ENCODE peak calls at places on chromosomes 12 and 14, in eight cellular contexts. One of them, this sample, is unnamed.

GRCh38 chr12:126663304-126664094 is 1598.3 kb downstream of the AACS start:
- DNase-seq in progenitor cell of endocrine pancreas: no peak
- DNase-seq in A549: peak; percentile 61
- DNase-seq in ovary: no peak
- DNase-seq in choroid plexus epithelial cell: peak; percentile 4
- DNase-seq in SIG-M5: no peak
- DNase-seq in GM04504: no peak
- DNase-seq in stimulated activated CD4-positive, alpha-beta T cell treated with anti-CD3 and anti-CD28 coated beads, Interleukin-15, amount 100 ng/mL, for 1 hour: no peak
- DNase-seq in this sample: peak; percentile 18

GRCh38 chr12:70122804-70123203 is 120.4 kb upstream of the CNOT2 start:
- DNase-seq in progenitor cell of endocrine pancreas: no peak
- DNase-seq in GM04504: no peak
- DNase-seq in SIG-M5: no peak
- DNase-seq in stimulated activated CD4-positive, alpha-beta T cell treated with anti-CD3 and anti-CD28 coated beads, Interleukin-15, amount 100 ng/mL, for 1 hour: no peak
- DNase-seq in A549: no peak
- DNase-seq in ovary: no peak
- DNase-seq in choroid plexus epithelial cell: no peak
- DNase-seq in this sample: no peak

GRCh38 chr12:50788562-50788961 is 24.7 kb downstream of the ATF1 start:
- DNase-seq in stimulated activated CD4-positive, alpha-beta T cell treated with anti-CD3 and anti-CD28 coated beads, Interleukin-15, amount 100 ng/mL, for 1 hour: no peak
- DNase-seq in progenitor cell of endocrine pancreas: no peak
- DNase-seq in GM04504: peak; percentile 53
- DNase-seq in SIG-M5: no peak
- DNase-seq in choroid plexus epithelial cell: peak; percentile 96
- DNase-seq in ovary: no peak
- DNase-seq in A549: no peak
- DNase-seq in this sample: no peak

GRCh38 chr14:77856930-77857329 is 57.0 kb downstream of the ADCK1 start:
- DNase-seq in GM04504: no peak
- DNase-seq in SIG-M5: no peak
- DNase-seq in progenitor cell of endocrine pancreas: no peak
- DNase-seq in stimulated activated CD4-positive, alpha-beta T cell treated with anti-CD3 and anti-CD28 coated beads, Interleukin-15, amount 100 ng/mL, for 1 hour: no peak
- DNase-seq in A549: no peak
- DNase-seq in ovary: no peak
- DNase-seq in choroid plexus epithelial cell: no peak
- DNase-seq in this sample: no peak

GRCh38 chr12:109156586-109156985 is 40.2 kb downstream of the ACACB start:
- DNase-seq in GM04504: no peak
- DNase-seq in ovary: no peak
- DNase-seq in choroid plexus epithelial cell: no peak
- DNase-seq in progenitor cell of endocrine pancreas: no peak
- DNase-seq in stimulated activated CD4-positive, alpha-beta T cell treated with anti-CD3 and anti-CD28 coated beads, Interleukin-15, amount 100 ng/mL, for 1 hour: no peak
- DNase-seq in SIG-M5: no peak
- DNase-seq in A549: no peak
- DNase-seq in this sample: no peak

GRCh38 chr12:47734725-47735480 is 9.6 kb upstream of the ENDOU start:
- DNase-seq in ovary: peak; percentile 67
- DNase-seq in SIG-M5: no peak
- DNase-seq in progenitor cell of endocrine pancreas: no peak
- DNase-seq in A549: no peak
- DNase-seq in choroid plexus epithelial cell: no peak
- DNase-seq in GM04504: no peak
- DNase-seq in stimulated activated CD4-positive, alpha-beta T cell treated with anti-CD3 and anti-CD28 coated beads, Interleukin-15, amount 100 ng/mL, for 1 hour: no peak
- DNase-seq in this sample: no peak

GRCh38 chr12:100128509-100128908 is 14.2 kb downstream of the BLTP3B start:
- DNase-seq in stimulated activated CD4-positive, alpha-beta T cell treated with anti-CD3 and anti-CD28 coated beads, Interleukin-15, amount 100 ng/mL, for 1 hour: no peak
- DNase-seq in A549: peak; percentile 58
- DNase-seq in ovary: no peak
- DNase-seq in SIG-M5: peak; percentile 42
- DNase-seq in choroid plexus epithelial cell: peak; percentile 65
- DNase-seq in progenitor cell of endocrine pancreas: no peak
- DNase-seq in GM04504: no peak
- DNase-seq in this sample: peak; percentile 32

GRCh38 chr12:80187660-80188090 is 88.3 kb downstream of the OTOGL start:
- DNase-seq in A549: no peak
- DNase-seq in choroid plexus epithelial cell: peak; percentile 76
- DNase-seq in GM04504: peak; percentile 24
- DNase-seq in progenitor cell of endocrine pancreas: no peak
- DNase-seq in ovary: peak; percentile 21
- DNase-seq in SIG-M5: no peak
- DNase-seq in stimulated activated CD4-positive, alpha-beta T cell treated with anti-CD3 and anti-CD28 coated beads, Interleukin-15, amount 100 ng/mL, for 1 hour: no peak
- DNase-seq in this sample: no peak

GRCh38 chr14:75467763-75468162 is 39.9 kb downstream of the JDP2 start:
- DNase-seq in A549: no peak
- DNase-seq in SIG-M5: no peak
- DNase-seq in stimulated activated CD4-positive, alpha-beta T cell treated with anti-CD3 and anti-CD28 coated beads, Interleukin-15, amount 100 ng/mL, for 1 hour: no peak
- DNase-seq in ovary: no peak
- DNase-seq in choroid plexus epithelial cell: no peak
- DNase-seq in GM04504: no peak
- DNase-seq in progenitor cell of endocrine pancreas: no peak
- DNase-seq in this sample: no peak

GRCh38 chr14:55125403-55125802 is 3.6 kb upstream of the LGALS3 start:
- DNase-seq in progenitor cell of endocrine pancreas: no peak
- DNase-seq in choroid plexus epithelial cell: no peak
- DNase-seq in GM04504: no peak
- DNase-seq in stimulated activated CD4-positive, alpha-beta T cell treated with anti-CD3 and anti-CD28 coated beads, Interleukin-15, amount 100 ng/mL, for 1 hour: no peak
- DNase-seq in ovary: no peak
- DNase-seq in A549: no peak
- DNase-seq in SIG-M5: no peak
- DNase-seq in this sample: no peak

GRCh38 chr14:60722836-60723217 is 1.3 kb downstream of the SIX4 start:
- DNase-seq in SIG-M5: no peak
- DNase-seq in choroid plexus epithelial cell: peak; percentile 16
- DNase-seq in ovary: peak; percentile 47
- DNase-seq in progenitor cell of endocrine pancreas: peak; percentile 65
- DNase-seq in A549: peak; percentile 7
- DNase-seq in GM04504: no peak
- DNase-seq in stimulated activated CD4-positive, alpha-beta T cell treated with anti-CD3 and anti-CD28 coated beads, Interleukin-15, amount 100 ng/mL, for 1 hour: no peak
- DNase-seq in this sample: no peak

GRCh38 chr12:123131879-123132402 is 18.9 kb downstream of the PITPNM2 start:
- DNase-seq in stimulated activated CD4-positive, alpha-beta T cell treated with anti-CD3 and anti-CD28 coated beads, Interleukin-15, amount 100 ng/mL, for 1 hour: peak; percentile 16
- DNase-seq in GM04504: no peak
- DNase-seq in choroid plexus epithelial cell: no peak
- DNase-seq in A549: no peak
- DNase-seq in progenitor cell of endocrine pancreas: no peak
- DNase-seq in ovary: no peak
- DNase-seq in SIG-M5: no peak
- DNase-seq in this sample: no peak

GRCh38 chr14:106228541-106229158 is 702.3 kb downstream of the TMEM121 start:
- DNase-seq in GM04504: no peak
- DNase-seq in progenitor cell of endocrine pancreas: no peak
- DNase-seq in choroid plexus epithelial cell: no peak
- DNase-seq in stimulated activated CD4-positive, alpha-beta T cell treated with anti-CD3 and anti-CD28 coated beads, Interleukin-15, amount 100 ng/mL, for 1 hour: no peak
- DNase-seq in SIG-M5: no peak
- DNase-seq in A549: no peak
- DNase-seq in ovary: no peak
- DNase-seq in this sample: no peak

GRCh38 chr14:33707751-33708150 is 243.1 kb downstream of the EGLN3 start:
- DNase-seq in A549: no peak
- DNase-seq in stimulated activated CD4-positive, alpha-beta T cell treated with anti-CD3 and anti-CD28 coated beads, Interleukin-15, amount 100 ng/mL, for 1 hour: no peak
- DNase-seq in SIG-M5: no peak
- DNase-seq in ovary: no peak
- DNase-seq in GM04504: no peak
- DNase-seq in progenitor cell of endocrine pancreas: no peak
- DNase-seq in choroid plexus epithelial cell: no peak
- DNase-seq in this sample: no peak

GRCh38 chr14:84482256-84483071 is 1047.5 kb upstream of the FLRT2 start:
- DNase-seq in A549: no peak
- DNase-seq in ovary: no peak
- DNase-seq in SIG-M5: no peak
- DNase-seq in progenitor cell of endocrine pancreas: no peak
- DNase-seq in choroid plexus epithelial cell: peak; percentile 84
- DNase-seq in stimulated activated CD4-positive, alpha-beta T cell treated with anti-CD3 and anti-CD28 coated beads, Interleukin-15, amount 100 ng/mL, for 1 hour: no peak
- DNase-seq in GM04504: peak; percentile 17
- DNase-seq in this sample: no peak

GRCh38 chr12:113700943-113701342 is 229.3 kb upstream of the LHX5 start:
- DNase-seq in SIG-M5: no peak
- DNase-seq in GM04504: peak; percentile 2
- DNase-seq in ovary: no peak
- DNase-seq in A549: peak; percentile 28
- DNase-seq in choroid plexus epithelial cell: peak; percentile 50
- DNase-seq in progenitor cell of endocrine pancreas: no peak
- DNase-seq in stimulated activated CD4-positive, alpha-beta T cell treated with anti-CD3 and anti-CD28 coated beads, Interleukin-15, amount 100 ng/mL, for 1 hour: no peak
- DNase-seq in this sample: no peak

GRCh38 chr14:45085004-45085403 is 1.1 kb downstream of the PRPF39 start:
- DNase-seq in SIG-M5: no peak
- DNase-seq in stimulated activated CD4-positive, alpha-beta T cell treated with anti-CD3 and anti-CD28 coated beads, Interleukin-15, amount 100 ng/mL, for 1 hour: no peak
- DNase-seq in A549: no peak
- DNase-seq in GM04504: no peak
- DNase-seq in choroid plexus epithelial cell: peak; percentile 51
- DNase-seq in ovary: no peak
- DNase-seq in progenitor cell of endocrine pancreas: no peak
- DNase-seq in this sample: no peak

GRCh38 chr12:120252071-120252906 is 13.2 kb downstream of the PXN start:
- DNase-seq in stimulated activated CD4-positive, alpha-beta T cell treated with anti-CD3 and anti-CD28 coated beads, Interleukin-15, amount 100 ng/mL, for 1 hour: peak; percentile 52
- DNase-seq in A549: no peak
- DNase-seq in ovary: no peak
- DNase-seq in progenitor cell of endocrine pancreas: no peak
- DNase-seq in choroid plexus epithelial cell: no peak
- DNase-seq in GM04504: no peak
- DNase-seq in SIG-M5: no peak
- DNase-seq in this sample: no peak

GRCh38 chr12:105332925-105333324 is 2.4 kb downstream of the C12orf75 start:
- DNase-seq in choroid plexus epithelial cell: no peak
- DNase-seq in GM04504: no peak
- DNase-seq in ovary: no peak
- DNase-seq in progenitor cell of endocrine pancreas: no peak
- DNase-seq in SIG-M5: no peak
- DNase-seq in A549: no peak
- DNase-seq in stimulated activated CD4-positive, alpha-beta T cell treated with anti-CD3 and anti-CD28 coated beads, Interleukin-15, amount 100 ng/mL, for 1 hour: no peak
- DNase-seq in this sample: no peak

GRCh38 chr12:26121323-26121740 is 3.5 kb downstream of the BHLHE41 start:
- DNase-seq in GM04504: no peak
- DNase-seq in ovary: no peak
- DNase-seq in choroid plexus epithelial cell: no peak
- DNase-seq in A549: no peak
- DNase-seq in stimulated activated CD4-positive, alpha-beta T cell treated with anti-CD3 and anti-CD28 coated beads, Interleukin-15, amount 100 ng/mL, for 1 hour: no peak
- DNase-seq in SIG-M5: no peak
- DNase-seq in progenitor cell of endocrine pancreas: no peak
- DNase-seq in this sample: no peak

GRCh38 chr14:32397871-32398640 is 69.0 kb downstream of the AKAP6 start:
- DNase-seq in ovary: no peak
- DNase-seq in choroid plexus epithelial cell: peak; percentile 47
- DNase-seq in GM04504: peak; percentile 71
- DNase-seq in stimulated activated CD4-positive, alpha-beta T cell treated with anti-CD3 and anti-CD28 coated beads, Interleukin-15, amount 100 ng/mL, for 1 hour: no peak
- DNase-seq in SIG-M5: no peak
- DNase-seq in A549: peak; percentile 60
- DNase-seq in progenitor cell of endocrine pancreas: no peak
- DNase-seq in this sample: no peak

GRCh38 chr12:69161835-69162234 is 77.5 kb upstream of the CPSF6 start:
- DNase-seq in ovary: no peak
- DNase-seq in GM04504: no peak
- DNase-seq in stimulated activated CD4-positive, alpha-beta T cell treated with anti-CD3 and anti-CD28 coated beads, Interleukin-15, amount 100 ng/mL, for 1 hour: no peak
- DNase-seq in progenitor cell of endocrine pancreas: no peak
- DNase-seq in choroid plexus epithelial cell: peak; percentile 33
- DNase-seq in A549: no peak
- DNase-seq in SIG-M5: no peak
- DNase-seq in this sample: no peak

GRCh38 chr12:94227066-94227465 is 78.7 kb downstream of the PLXNC1 start:
- DNase-seq in choroid plexus epithelial cell: no peak
- DNase-seq in stimulated activated CD4-positive, alpha-beta T cell treated with anti-CD3 and anti-CD28 coated beads, Interleukin-15, amount 100 ng/mL, for 1 hour: no peak
- DNase-seq in ovary: no peak
- DNase-seq in GM04504: no peak
- DNase-seq in A549: no peak
- DNase-seq in SIG-M5: no peak
- DNase-seq in progenitor cell of endocrine pancreas: no peak
- DNase-seq in this sample: no peak

GRCh38 chr14:91280129-91280528 is 35.6 kb upstream of the GPR68 start:
- DNase-seq in GM04504: no peak
- DNase-seq in stimulated activated CD4-positive, alpha-beta T cell treated with anti-CD3 and anti-CD28 coated beads, Interleukin-15, amount 100 ng/mL, for 1 hour: no peak
- DNase-seq in A549: no peak
- DNase-seq in SIG-M5: no peak
- DNase-seq in progenitor cell of endocrine pancreas: no peak
- DNase-seq in ovary: no peak
- DNase-seq in choroid plexus epithelial cell: no peak
- DNase-seq in this sample: no peak

GRCh38 chr12:100528471-100529139 is 44.9 kb upstream of the GAS2L3 start:
- DNase-seq in stimulated activated CD4-positive, alpha-beta T cell treated with anti-CD3 and anti-CD28 coated beads, Interleukin-15, amount 100 ng/mL, for 1 hour: no peak
- DNase-seq in choroid plexus epithelial cell: no peak
- DNase-seq in ovary: no peak
- DNase-seq in SIG-M5: no peak
- DNase-seq in GM04504: no peak
- DNase-seq in A549: peak; percentile 72
- DNase-seq in progenitor cell of endocrine pancreas: no peak
- DNase-seq in this sample: no peak